ENCODE peak calls at places on chromosomes 12 and 14, in seven cellular contexts. Z is lung, U is Ammon's horn, N is iPS-NIHi11, A is esophagus squamous epithelium, I is NCI-H1436, W is KG1. L is an unnamed sample.

GRCh38 chr12:28575593-28576205 is 385.4 kb downstream of the CCDC91 start:
- DNase-seq in U (no peak), Z (no peak), W (no peak), N (no peak), A (no peak), I (no peak), L (no peak)

GRCh38 chr14:92014014-92014413 is 25.8 kb downstream of the TRIP11 start:
- DNase-seq in U (no peak), W (no peak), A (no peak), I (no peak), Z (no peak), N (no peak), L (no peak)

GRCh38 chr12:78917513-78917912 is 52.9 kb downstream of the SYT1 start:
- DNase-seq in Z (no peak), I (no peak), A (no peak), W (no peak), U (no peak), N (no peak), L (no peak)

GRCh38 chr12:6345319-6346071 is 3.6 kb upstream of the TNFRSF1A start:
- DNase-seq in A (no peak), N (no peak), Z (no peak), W (peak; percentile 46), I (no peak), U (no peak), L (no peak)

GRCh38 chr12:122395319-122395718 is 27.1 kb downstream of the CLIP1 start:
- DNase-seq in U (no peak), A (no peak), W (no peak), N (no peak), Z (no peak), I (no peak), L (no peak)

GRCh38 chr12:78167510-78167909 is 336.8 kb downstream of the NAV3 start:
- DNase-seq in A (no peak), W (no peak), I (peak; percentile 3), U (no peak), N (no peak), Z (no peak), L (no peak)

GRCh38 chr12:76586764-76587395 is 27.3 kb upstream of the OSBPL8 start:
- DNase-seq in W (peak; percentile 73), I (peak; percentile 2), Z (no peak), A (no peak), N (no peak), U (peak; percentile 48), L (no peak)

GRCh38 chr14:54713364-54713763 is 146.4 kb downstream of the SAMD4A start:
- DNase-seq in A (no peak), W (no peak), N (no peak), I (no peak), U (no peak), Z (no peak), L (no peak)

GRCh38 chr14:89141862-89142261 is 275.2 kb downstream of the FOXN3 start:
- DNase-seq in I (no peak), Z (no peak), A (no peak), N (no peak), W (no peak), U (no peak), L (no peak)

GRCh38 chr12:19130224-19131019 is 889 bp downstream of the PLEKHA5 start:
- DNase-seq in A (no peak), U (peak; percentile 55), N (peak; percentile 63), Z (no peak), W (no peak), I (no peak), L (peak; percentile 42)

GRCh38 chr12:123237646-123238329 is 4.6 kb downstream of the MTRFR start:
- DNase-seq in A (no peak), Z (peak; percentile 73), U (peak; percentile 64), W (peak; percentile 49), I (peak; percentile 32), N (no peak), L (peak; percentile 74)

GRCh38 chr14:78104130-78104529 is 66.0 kb upstream of the NRXN3 start:
- DNase-seq in I (no peak), Z (no peak), A (no peak), W (no peak), U (no peak), N (no peak), L (no peak)

GRCh38 chr14:67166450-67166853 is 22.8 kb upstream of the GARIN2 start:
- DNase-seq in N (peak; percentile 29), U (peak; percentile 67), A (no peak), W (peak; percentile 1), Z (no peak), I (no peak), L (peak; percentile 60)

GRCh38 chr14:69924181-69924580 is 45.0 kb downstream of the SMOC1 start:
- DNase-seq in I (no peak), U (no peak), A (no peak), N (no peak), W (no peak), Z (no peak), L (no peak)

GRCh38 chr12:3750616-3751015 is 2.3 kb downstream of the CRACR2A start:
- DNase-seq in W (no peak), A (no peak), U (no peak), Z (no peak), I (no peak), N (no peak), L (no peak)

GRCh38 chr12:51377099-51377984 is 13.9 kb downstream of the GALNT6 start:
- DNase-seq in Z (no peak), I (peak; percentile 80), U (peak; percentile 53), W (no peak), N (no peak), A (no peak), L (peak; percentile 81)

GRCh38 chr14:90368946-90369721 is 27.7 kb upstream of the CALM1 start:
- DNase-seq in A (no peak), I (no peak), N (no peak), W (no peak), U (peak; percentile 72), Z (no peak), L (no peak)

GRCh38 chr14:95292660-95293425 is 26.9 kb downstream of the CLMN start:
- DNase-seq in W (no peak), Z (no peak), I (no peak), U (no peak), N (no peak), A (no peak), L (no peak)

GRCh38 chr12:108516511-108517275 is 1.6 kb downstream of the FICD start:
- DNase-seq in Z (no peak), U (no peak), I (no peak), W (no peak), A (no peak), N (no peak), L (no peak)

GRCh38 chr12:90174198-90174510 is 465.5 kb upstream of the ATP2B1 start:
- DNase-seq in U (peak; percentile 20), W (no peak), Z (no peak), N (no peak), I (no peak), A (no peak), L (no peak)

GRCh38 chr14:34911209-34912150 is 36.3 kb upstream of the BAZ1A start:
- DNase-seq in Z (no peak), W (no peak), N (no peak), I (no peak), U (no peak), A (no peak), L (peak; percentile 33)

GRCh38 chr12:99804715-99805114 is 157.2 kb downstream of the GARIN6 start:
- DNase-seq in U (no peak), A (no peak), W (no peak), I (no peak), N (no peak), Z (no peak), L (no peak)

GRCh38 chr12:5806376-5807089 is 138.5 kb downstream of the ANO2 start:
- DNase-seq in A (no peak), W (no peak), U (no peak), N (no peak), I (no peak), Z (no peak), L (no peak)

GRCh38 chr12:79674629-79675028 is 16.1 kb downstream of the PAWR start:
- DNase-seq in A (no peak), U (no peak), W (no peak), I (no peak), N (no peak), Z (no peak), L (no peak)

GRCh38 chr14:102663031-102663430 is 70.6 kb downstream of the RCOR1 start:
- DNase-seq in U (no peak), N (no peak), Z (no peak), W (no peak), A (no peak), I (no peak), L (no peak)

GRCh38 chr14:103172921-103173320 is 49.7 kb downstream of the TNFAIP2 start:
- DNase-seq in N (no peak), Z (no peak), I (no peak), A (no peak), W (no peak), U (no peak), L (no peak)

GRCh38 chr14:103144085-103144484 is 20.8 kb downstream of the TNFAIP2 start:
- DNase-seq in I (no peak), Z (no peak), N (no peak), W (no peak), A (no peak), U (no peak), L (no peak)

GRCh38 chr12:71654200-71654599 is 9.4 kb downstream of the ZFC3H1 start:
- DNase-seq in A (no peak), U (no peak), N (no peak), Z (no peak), W (no peak), I (no peak), L (no peak)

GRCh38 chr12:53418221-53418620 is 5.4 kb upstream of the AMHR2 start:
- DNase-seq in N (no peak), U (no peak), Z (no peak), W (no peak), A (no peak), I (no peak), L (no peak)

GRCh38 chr12:113097716-113098427 is 37.7 kb downstream of the RASAL1 start:
- DNase-seq in U (peak; percentile 94), Z (no peak), W (no peak), I (no peak), A (no peak), N (peak; percentile 90), L (peak; percentile 49)

GRCh38 chr14:102394717-102395378 is 32.1 kb downstream of the TECPR2 start:
- DNase-seq in N (no peak), W (no peak), U (no peak), A (no peak), I (no peak), Z (peak; percentile 34), L (no peak)

GRCh38 chr12:66280573-66280972 is 21.7 kb upstream of the HELB start:
- DNase-seq in U (peak; percentile 28), Z (no peak), W (no peak), N (no peak), A (no peak), I (no peak), L (no peak)

GRCh38 chr12:57549909-57550627 is at the start of gene KIF5A:
- DNase-seq in Z (no peak), W (no peak), U (peak; percentile 74), N (peak; percentile 90), A (no peak), I (peak; percentile 61), L (peak; percentile 35)

GRCh38 chr14:51860164-51860835 is at the start of gene GNG2:
- DNase-seq in U (peak; percentile 92), N (peak; percentile 52), W (peak; percentile 80), A (peak; percentile 48), I (peak; percentile 64), Z (peak; percentile 69), L (peak; percentile 79)

GRCh38 chr14:80930095-80930494 is 11.4 kb downstream of the CEP128 start:
- DNase-seq in I (no peak), N (no peak), A (no peak), W (no peak), Z (no peak), U (no peak), L (no peak)

GRCh38 chr12:55965941-55966407 is at the start of gene PMEL:
- DNase-seq in Z (no peak), A (no peak), U (no peak), W (no peak), I (no peak), N (peak; percentile 58), L (no peak)

GRCh38 chr14:51914310-51914709 is 53.9 kb downstream of the GNG2 start:
- DNase-seq in W (no peak), I (no peak), U (no peak), Z (no peak), A (no peak), N (no peak), L (no peak)

GRCh38 chr12:116060765-116061164 is 216.7 kb downstream of the MED13L start:
- DNase-seq in W (no peak), Z (no peak), I (no peak), A (no peak), N (no peak), U (no peak), L (no peak)

L was measured in thyroid gland.